ENCODE peak calls at places on chromosomes 6 and 20, in eight cellular contexts. R is lower lobe of right lung; O is kidney glomerular epithelial cell; S is stimulated activated CD8-positive, alpha-beta memory T cell treated with anti-CD3 and anti-CD28 coated beads, Interleukin-2, amount 100 ng/mL, for 1 hour; J is activated T-helper 9 cell treated with anti-CD3 and anti-CD28 coated beads, Interleukin-2, amount 50 U/mL, for 16 hours; I is natural killer cell; W is tibial nerve; Y is endothelial cell. V is an unnamed sample.
A peak's percentile ranks its signal among the peaks of the same experiment; 100 is the strongest.

GRCh38 chr20:19083136-19083621 is 129.3 kb upstream of the SLC24A3 start:
- DNase-seq in R (no peak), O (no peak), S (no peak), J (no peak), I (no peak), W (no peak), Y (no peak), V (no peak)

GRCh38 chr6:32176476-32177181 is 745 bp upstream of the AGPAT1 start:
- DNase-seq in R (no peak), O (peak; percentile 25), S (no peak), J (no peak), I (no peak), W (no peak), Y (no peak), V (no peak)

GRCh38 chr6:14746139-14746837 is 499.6 kb upstream of the JARID2 start:
- DNase-seq in R (no peak), O (no peak), S (no peak), J (no peak), I (no peak), W (no peak), Y (no peak), V (no peak)

GRCh38 chr6:108841377-108841855 is 6.8 kb upstream of the ARMC2 start:
- DNase-seq in R (peak; percentile 50), O (no peak), S (no peak), J (no peak), I (no peak), W (peak; percentile 35), Y (no peak), V (no peak)

GRCh38 chr6:33824461-33825154 is 20.8 kb upstream of the MLN start:
- DNase-seq in R (peak; percentile 75), O (no peak), S (no peak), J (no peak), I (no peak), W (no peak), Y (peak; percentile 42), V (no peak)

GRCh38 chr6:166693880-166694279 is 66.8 kb upstream of the RPS6KA2 start:
- DNase-seq in R (no peak), O (no peak), S (no peak), J (no peak), I (no peak), W (no peak), Y (no peak), V (no peak)

GRCh38 chr6:3913958-3914337 is 64.8 kb downstream of the FAM50B start:
- DNase-seq in R (no peak), O (no peak), S (no peak), J (no peak), I (no peak), W (no peak), Y (no peak), V (no peak)

GRCh38 chr20:61396262-61396848 is 144.3 kb downstream of the CDH4 start:
- DNase-seq in R (peak; percentile 13), O (no peak), S (no peak), J (no peak), I (no peak), W (no peak), Y (no peak), V (no peak)

GRCh38 chr20:62668441-62669027 is 26.2 kb downstream of the SLCO4A1 start:
- DNase-seq in R (no peak), O (peak; percentile 55), S (no peak), J (peak; percentile 18), I (peak; percentile 36), W (peak; percentile 77), Y (peak; percentile 86), V (no peak)

GRCh38 chr20:20536240-20536933 is 168.5 kb downstream of the INSM1 start:
- DNase-seq in R (no peak), O (no peak), S (no peak), J (no peak), I (no peak), W (no peak), Y (no peak), V (no peak)

GRCh38 chr6:65627015-65627414 is 80.0 kb downstream of the EYS start:
- DNase-seq in R (no peak), O (no peak), S (no peak), J (no peak), I (no peak), W (no peak), Y (no peak), V (no peak)

GRCh38 chr20:43456809-43457639 is 672 bp upstream of the SRSF6 start:
- DNase-seq in R (peak; percentile 92), O (peak; percentile 89), S (peak; percentile 67), J (peak; percentile 74), I (peak; percentile 79), W (peak; percentile 95), Y (peak; percentile 82), V (peak; percentile 78)